ENCODE peak calls at places on chromosomes 1 and 21, in ten cellular contexts. One of them, this sample, is unnamed.

GRCh38 chr21:27423073-27423472 is 456.2 kb upstream of the ADAMTS5 start:
- DNase-seq in heart left ventricle: peak
- DNase-seq in lung: peak
- DNase-seq in fibroblast of mammary gland: peak
- DNase-seq in neural crest cell: no peak
- DNase-seq in mucosa of descending colon: no peak
- DNase-seq in A549: no peak
- DNase-seq in Panc1: no peak
- DNase-seq in HCT116: no peak
- DNase-seq in cardiac fibroblast: peak
- DNase-seq in this sample: peak

GRCh38 chr1:200134116-200134515 is 106.6 kb downstream of the NR5A2 start:
- DNase-seq in cardiac fibroblast: no peak
- DNase-seq in fibroblast of mammary gland: no peak
- DNase-seq in lung: no peak
- DNase-seq in mucosa of descending colon: no peak
- DNase-seq in heart left ventricle: no peak
- DNase-seq in neural crest cell: no peak
- DNase-seq in HCT116: no peak
- DNase-seq in A549: no peak
- DNase-seq in Panc1: no peak
- DNase-seq in this sample: no peak

GRCh38 chr1:970242-970972 is 4.1 kb downstream of the PLEKHN1 start:
- DNase-seq in lung: no peak
- DNase-seq in fibroblast of mammary gland: no peak
- DNase-seq in A549: no peak
- DNase-seq in neural crest cell: no peak
- DNase-seq in mucosa of descending colon: no peak
- DNase-seq in Panc1: no peak
- DNase-seq in cardiac fibroblast: no peak
- DNase-seq in HCT116: no peak
- DNase-seq in heart left ventricle: peak
- DNase-seq in this sample: no peak

GRCh38 chr1:94887603-94888171 is 39.2 kb downstream of the CNN3 start:
- DNase-seq in A549: no peak
- DNase-seq in HCT116: no peak
- DNase-seq in neural crest cell: no peak
- DNase-seq in mucosa of descending colon: no peak
- DNase-seq in fibroblast of mammary gland: no peak
- DNase-seq in heart left ventricle: no peak
- DNase-seq in Panc1: no peak
- DNase-seq in cardiac fibroblast: no peak
- DNase-seq in lung: no peak
- DNase-seq in this sample: no peak

GRCh38 chr1:31891280-31891679 is 46.9 kb downstream of the PTP4A2 start:
- DNase-seq in HCT116: no peak
- DNase-seq in heart left ventricle: no peak
- DNase-seq in fibroblast of mammary gland: no peak
- DNase-seq in cardiac fibroblast: no peak
- DNase-seq in neural crest cell: no peak
- DNase-seq in Panc1: no peak
- DNase-seq in A549: no peak
- DNase-seq in lung: no peak
- DNase-seq in mucosa of descending colon: no peak
- DNase-seq in this sample: no peak

GRCh38 chr1:210531475-210532222 is 202.9 kb downstream of the HHAT start:
- DNase-seq in fibroblast of mammary gland: no peak
- DNase-seq in lung: no peak
- DNase-seq in mucosa of descending colon: no peak
- DNase-seq in cardiac fibroblast: no peak
- DNase-seq in HCT116: no peak
- DNase-seq in Panc1: no peak
- DNase-seq in A549: no peak
- DNase-seq in heart left ventricle: no peak
- DNase-seq in neural crest cell: no peak
- DNase-seq in this sample: no peak

GRCh38 chr1:147079400-147080012 is 92.8 kb downstream of the PRKAB2 start:
- DNase-seq in mucosa of descending colon: no peak
- DNase-seq in Panc1: no peak
- DNase-seq in HCT116: no peak
- DNase-seq in heart left ventricle: no peak
- DNase-seq in A549: no peak
- DNase-seq in fibroblast of mammary gland: no peak
- DNase-seq in lung: no peak
- DNase-seq in cardiac fibroblast: no peak
- DNase-seq in neural crest cell: no peak
- DNase-seq in this sample: no peak

GRCh38 chr1:35298464-35298863 is 30.0 kb downstream of the ZMYM4 start:
- DNase-seq in fibroblast of mammary gland: peak
- DNase-seq in A549: peak
- DNase-seq in lung: no peak
- DNase-seq in HCT116: no peak
- DNase-seq in mucosa of descending colon: no peak
- DNase-seq in Panc1: peak
- DNase-seq in neural crest cell: no peak
- DNase-seq in heart left ventricle: no peak
- DNase-seq in cardiac fibroblast: peak
- DNase-seq in this sample: no peak

GRCh38 chr1:149885364-149886111 is 13.8 kb upstream of the BOLA1 start:
- DNase-seq in A549: peak
- DNase-seq in cardiac fibroblast: peak
- DNase-seq in heart left ventricle: peak
- DNase-seq in fibroblast of mammary gland: peak
- DNase-seq in Panc1: peak
- DNase-seq in mucosa of descending colon: peak
- DNase-seq in lung: peak
- DNase-seq in neural crest cell: peak
- DNase-seq in HCT116: peak
- DNase-seq in this sample: no peak

GRCh38 chr1:169484683-169485426 is 889 bp downstream of the SLC19A2 start:
- DNase-seq in fibroblast of mammary gland: peak
- DNase-seq in mucosa of descending colon: peak
- DNase-seq in HCT116: no peak
- DNase-seq in lung: no peak
- DNase-seq in cardiac fibroblast: peak
- DNase-seq in neural crest cell: no peak
- DNase-seq in A549: peak
- DNase-seq in heart left ventricle: peak
- DNase-seq in Panc1: no peak
- DNase-seq in this sample: no peak

GRCh38 chr1:87399264-87399663 is 70.6 kb downstream of the LMO4 start:
- DNase-seq in A549: no peak
- DNase-seq in HCT116: no peak
- DNase-seq in mucosa of descending colon: no peak
- DNase-seq in cardiac fibroblast: no peak
- DNase-seq in fibroblast of mammary gland: peak
- DNase-seq in neural crest cell: no peak
- DNase-seq in heart left ventricle: no peak
- DNase-seq in lung: no peak
- DNase-seq in Panc1: no peak
- DNase-seq in this sample: no peak

GRCh38 chr21:35249636-35250035 is 200.5 kb upstream of the RUNX1 start:
- DNase-seq in HCT116: no peak
- DNase-seq in Panc1: no peak
- DNase-seq in fibroblast of mammary gland: no peak
- DNase-seq in neural crest cell: no peak
- DNase-seq in cardiac fibroblast: no peak
- DNase-seq in heart left ventricle: no peak
- DNase-seq in A549: no peak
- DNase-seq in lung: no peak
- DNase-seq in mucosa of descending colon: no peak
- DNase-seq in this sample: no peak

GRCh38 chr1:190551638-190552037 is 74.0 kb upstream of the BRINP3 start:
- DNase-seq in A549: no peak
- DNase-seq in neural crest cell: no peak
- DNase-seq in mucosa of descending colon: no peak
- DNase-seq in heart left ventricle: no peak
- DNase-seq in HCT116: no peak
- DNase-seq in lung: no peak
- DNase-seq in Panc1: no peak
- DNase-seq in cardiac fibroblast: no peak
- DNase-seq in fibroblast of mammary gland: no peak
- DNase-seq in this sample: no peak

GRCh38 chr1:7681401-7681800 is 89.7 kb upstream of the VAMP3 start:
- DNase-seq in cardiac fibroblast: no peak
- DNase-seq in lung: no peak
- DNase-seq in HCT116: no peak
- DNase-seq in mucosa of descending colon: no peak
- DNase-seq in neural crest cell: no peak
- DNase-seq in heart left ventricle: peak
- DNase-seq in A549: no peak
- DNase-seq in Panc1: no peak
- DNase-seq in fibroblast of mammary gland: no peak
- DNase-seq in this sample: no peak

GRCh38 chr1:241101622-241102021 is 255.4 kb downstream of the RGS7 start:
- DNase-seq in mucosa of descending colon: no peak
- DNase-seq in neural crest cell: no peak
- DNase-seq in lung: no peak
- DNase-seq in A549: no peak
- DNase-seq in heart left ventricle: no peak
- DNase-seq in Panc1: no peak
- DNase-seq in fibroblast of mammary gland: peak
- DNase-seq in HCT116: no peak
- DNase-seq in cardiac fibroblast: no peak
- DNase-seq in this sample: no peak

GRCh38 chr1:241102652-241103051 is 254.4 kb downstream of the RGS7 start:
- DNase-seq in Panc1: no peak
- DNase-seq in mucosa of descending colon: no peak
- DNase-seq in lung: no peak
- DNase-seq in cardiac fibroblast: no peak
- DNase-seq in A549: no peak
- DNase-seq in fibroblast of mammary gland: no peak
- DNase-seq in heart left ventricle: no peak
- DNase-seq in neural crest cell: no peak
- DNase-seq in HCT116: no peak
- DNase-seq in this sample: no peak

GRCh38 chr1:241096982-241097381 is 260.0 kb downstream of the RGS7 start:
- DNase-seq in lung: no peak
- DNase-seq in neural crest cell: no peak
- DNase-seq in A549: no peak
- DNase-seq in heart left ventricle: no peak
- DNase-seq in Panc1: no peak
- DNase-seq in fibroblast of mammary gland: no peak
- DNase-seq in mucosa of descending colon: no peak
- DNase-seq in cardiac fibroblast: no peak
- DNase-seq in HCT116: no peak
- DNase-seq in this sample: no peak

DNA sequence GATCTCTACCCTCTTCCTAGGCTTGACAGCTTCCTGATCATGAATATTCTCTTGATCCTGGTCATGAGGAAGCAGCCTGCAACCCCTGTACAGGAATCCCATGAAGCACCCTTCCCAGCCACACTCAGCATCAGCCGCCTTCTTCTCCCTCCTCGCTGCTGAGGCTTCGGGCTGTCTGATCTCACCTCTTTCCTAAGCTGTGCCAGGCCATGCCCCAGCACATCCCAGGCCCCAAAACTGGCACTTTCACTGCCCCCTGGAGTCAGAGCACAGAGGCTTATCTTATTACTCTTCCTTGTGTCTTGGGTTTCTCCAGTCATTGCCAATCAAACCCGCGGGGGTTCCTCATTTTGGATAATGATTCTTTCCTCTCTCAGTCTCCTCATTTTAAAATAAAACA is 259.5 kb downstream of the RGS7 start:
- DNase-seq in heart left ventricle: no peak
- DNase-seq in cardiac fibroblast: no peak
- DNase-seq in lung: no peak
- DNase-seq in neural crest cell: no peak
- DNase-seq in HCT116: no peak
- DNase-seq in A549: no peak
- DNase-seq in mucosa of descending colon: no peak
- DNase-seq in Panc1: no peak
- DNase-seq in fibroblast of mammary gland: no peak
- DNase-seq in this sample: no peak
- TF ChIP-seq CTCF in heart left ventricle: no peak
- TF ChIP-seq CTCF in cardiac fibroblast: no peak
- TF ChIP-seq CTCF in lung: no peak
- TF ChIP-seq CTCF in neural crest cell: no peak
- TF ChIP-seq CTCF in HCT116: no peak
- TF ChIP-seq CTCF in A549: no peak
- TF ChIP-seq CTCF in mucosa of descending colon: no peak
- TF ChIP-seq CTCF in Panc1: no peak
- TF ChIP-seq CTCF in fibroblast of mammary gland: no peak
- TF ChIP-seq CTCF in this sample: no peak

GRCh38 chr1:198913667-198914066 is 274.8 kb downstream of the PTPRC start:
- DNase-seq in fibroblast of mammary gland: peak
- DNase-seq in mucosa of descending colon: no peak
- DNase-seq in neural crest cell: no peak
- DNase-seq in Panc1: no peak
- DNase-seq in cardiac fibroblast: peak
- DNase-seq in lung: no peak
- DNase-seq in HCT116: no peak
- DNase-seq in heart left ventricle: peak
- DNase-seq in A549: no peak
- DNase-seq in this sample: no peak
- TF ChIP-seq CTCF in fibroblast of mammary gland: no peak
- TF ChIP-seq CTCF in mucosa of descending colon: no peak
- TF ChIP-seq CTCF in neural crest cell: no peak
- TF ChIP-seq CTCF in Panc1: no peak
- TF ChIP-seq CTCF in cardiac fibroblast: no peak
- TF ChIP-seq CTCF in lung: no peak
- TF ChIP-seq CTCF in HCT116: no peak
- TF ChIP-seq CTCF in heart left ventricle: no peak
- TF ChIP-seq CTCF in A549: no peak
- TF ChIP-seq CTCF in this sample: no peak

DNA sequence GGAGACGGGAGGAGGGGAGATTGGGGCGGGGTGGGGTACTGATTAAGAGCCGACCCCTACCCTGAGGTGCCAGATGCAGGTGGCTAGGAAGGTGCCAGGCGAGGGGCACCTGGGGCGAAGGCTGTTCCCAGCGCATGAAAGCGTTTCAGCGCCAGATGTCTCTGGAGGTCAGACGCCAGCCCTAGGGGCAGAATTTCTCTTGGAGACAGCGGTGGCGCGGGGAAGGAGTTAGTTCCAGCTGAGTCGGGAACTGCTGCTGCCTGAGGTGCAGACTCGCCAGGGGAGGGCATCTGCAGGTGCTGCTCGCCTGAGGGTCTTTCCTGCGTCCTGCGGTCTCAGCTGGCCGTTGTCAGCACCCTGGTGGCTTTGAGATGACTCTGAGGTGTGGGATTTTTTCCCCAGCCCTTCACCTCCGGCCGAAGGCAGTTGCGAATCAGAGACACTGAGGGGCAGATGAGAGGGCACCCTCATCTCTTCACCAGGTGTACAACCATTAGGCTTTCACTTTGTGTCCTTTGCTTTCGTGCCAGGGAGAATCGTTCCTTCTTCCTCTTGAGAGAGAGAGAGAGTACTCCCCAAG is 539 bp downstream of the CGN start:
- DNase-seq in Panc1: no peak
- DNase-seq in cardiac fibroblast: no peak
- DNase-seq in A549: peak
- DNase-seq in fibroblast of mammary gland: no peak
- DNase-seq in neural crest cell: peak
- DNase-seq in heart left ventricle: peak
- DNase-seq in mucosa of descending colon: peak
- DNase-seq in lung: no peak
- DNase-seq in HCT116: no peak
- DNase-seq in this sample: no peak
- TF ChIP-seq CTCF in Panc1: no peak
- TF ChIP-seq CTCF in cardiac fibroblast: no peak
- TF ChIP-seq CTCF in A549: no peak
- TF ChIP-seq CTCF in fibroblast of mammary gland: no peak
- TF ChIP-seq CTCF in neural crest cell: peak
- TF ChIP-seq CTCF in heart left ventricle: no peak
- TF ChIP-seq CTCF in mucosa of descending colon: no peak
- TF ChIP-seq CTCF in lung: no peak
- TF ChIP-seq CTCF in HCT116: no peak
- TF ChIP-seq CTCF in this sample: no peak

GRCh38 chr1:161943713-161944112 is 80.0 kb downstream of the OLFML2B start:
- DNase-seq in neural crest cell: no peak
- DNase-seq in cardiac fibroblast: no peak
- DNase-seq in heart left ventricle: no peak
- DNase-seq in mucosa of descending colon: no peak
- DNase-seq in HCT116: no peak
- DNase-seq in lung: no peak
- DNase-seq in A549: no peak
- DNase-seq in Panc1: no peak
- DNase-seq in fibroblast of mammary gland: no peak
- DNase-seq in this sample: no peak
- TF ChIP-seq CTCF in neural crest cell: no peak
- TF ChIP-seq CTCF in cardiac fibroblast: no peak
- TF ChIP-seq CTCF in heart left ventricle: no peak
- TF ChIP-seq CTCF in mucosa of descending colon: no peak
- TF ChIP-seq CTCF in HCT116: no peak
- TF ChIP-seq CTCF in lung: no peak
- TF ChIP-seq CTCF in A549: no peak
- TF ChIP-seq CTCF in Panc1: no peak
- TF ChIP-seq CTCF in fibroblast of mammary gland: no peak
- TF ChIP-seq CTCF in this sample: no peak

This sample was measured in AG09319.